ENCODE peak calls at places on chromosomes 11 and 22, in seven cellular contexts. One of them, this sample, is unnamed. For H3K9me3, the result is how much of the 10 kb centered on the place peaks cover.

GRCh38 chr11:27317751-27318150 is 45.3 kb downstream of the CCDC34 start:
- DNase-seq in ovary: no peak
- DNase-seq in BE2C: no peak
- DNase-seq in neuronal stem cell: no peak
- DNase-seq in SJSA1: peak
- DNase-seq in thoracic aorta: no peak
- DNase-seq in colonic mucosa: no peak
- DNase-seq in this sample: peak

GRCh38 chr11:78192223-78192719 is 3.6 kb downstream of the USP35 start:
- DNase-seq in BE2C: no peak
- DNase-seq in SJSA1: no peak
- DNase-seq in colonic mucosa: no peak
- DNase-seq in thoracic aorta: no peak
- DNase-seq in ovary: no peak
- DNase-seq in neuronal stem cell: no peak
- DNase-seq in this sample: peak

GRCh38 chr11:119751281-119752060 is 22.5 kb upstream of the NECTIN1 start:
- DNase-seq in SJSA1: no peak
- DNase-seq in BE2C: no peak
- DNase-seq in ovary: no peak
- DNase-seq in neuronal stem cell: no peak
- DNase-seq in thoracic aorta: no peak
- DNase-seq in colonic mucosa: no peak
- DNase-seq in this sample: no peak

GRCh38 chr11:122977455-122978302 is 4.0 kb downstream of the BSX start:
- DNase-seq in SJSA1: no peak
- DNase-seq in thoracic aorta: no peak
- DNase-seq in BE2C: no peak
- DNase-seq in ovary: no peak
- DNase-seq in colonic mucosa: no peak
- DNase-seq in neuronal stem cell: peak
- DNase-seq in this sample: no peak

GRCh38 chr11:120172054-120172881 is 34.4 kb upstream of the TRIM29 start:
- DNase-seq in colonic mucosa: peak
- DNase-seq in SJSA1: peak
- DNase-seq in BE2C: peak
- DNase-seq in ovary: peak
- DNase-seq in neuronal stem cell: peak
- DNase-seq in thoracic aorta: no peak
- DNase-seq in this sample: peak

GRCh38 chr11:66421492-66422205 is 814 bp downstream of the NPAS4 start:
- DNase-seq in colonic mucosa: peak
- DNase-seq in thoracic aorta: peak
- DNase-seq in ovary: peak
- DNase-seq in BE2C: peak
- DNase-seq in SJSA1: peak
- DNase-seq in neuronal stem cell: peak
- DNase-seq in this sample: peak

GRCh38 chr11:62604460-62605130 is 2.9 kb upstream of the MTA2 start:
- DNase-seq in colonic mucosa: no peak
- DNase-seq in thoracic aorta: no peak
- DNase-seq in ovary: no peak
- DNase-seq in BE2C: no peak
- DNase-seq in SJSA1: no peak
- DNase-seq in neuronal stem cell: peak
- DNase-seq in this sample: peak

GRCh38 chr22:21450320-21450831 is 16.8 kb upstream of the TMEM191C start:
- DNase-seq in SJSA1: peak
- DNase-seq in BE2C: peak
- DNase-seq in thoracic aorta: no peak
- DNase-seq in neuronal stem cell: no peak
- DNase-seq in ovary: peak
- DNase-seq in colonic mucosa: peak
- DNase-seq in this sample: no peak

GRCh38 chr11:64146036-64146943 is 19.6 kb downstream of the MACROD1 start:
- DNase-seq in BE2C: peak
- DNase-seq in colonic mucosa: peak
- DNase-seq in neuronal stem cell: no peak
- DNase-seq in thoracic aorta: no peak
- DNase-seq in SJSA1: peak
- DNase-seq in ovary: no peak
- DNase-seq in this sample: peak

GRCh38 chr11:123690490-123690889 is 36.1 kb upstream of the SCN3B start:
- DNase-seq in neuronal stem cell: no peak
- DNase-seq in BE2C: no peak
- DNase-seq in thoracic aorta: no peak
- DNase-seq in colonic mucosa: no peak
- DNase-seq in SJSA1: no peak
- DNase-seq in ovary: no peak
- DNase-seq in this sample: no peak

GRCh38 chr22:50641696-50642607 is 14.0 kb upstream of the ARSA start:
- DNase-seq in ovary: peak
- DNase-seq in neuronal stem cell: peak
- DNase-seq in SJSA1: no peak
- DNase-seq in BE2C: peak
- DNase-seq in colonic mucosa: no peak
- DNase-seq in thoracic aorta: no peak
- DNase-seq in this sample: no peak

GRCh38 chr11:8665222-8665621 is 17.2 kb downstream of the TRIM66 start:
- DNase-seq in colonic mucosa: no peak
- DNase-seq in ovary: no peak
- DNase-seq in BE2C: no peak
- DNase-seq in neuronal stem cell: no peak
- DNase-seq in SJSA1: no peak
- DNase-seq in thoracic aorta: no peak
- DNase-seq in this sample: no peak

GRCh38 chr22:28810839-28811491 is 10.6 kb upstream of the XBP1 start:
- DNase-seq in thoracic aorta: no peak
- DNase-seq in SJSA1: no peak
- DNase-seq in BE2C: no peak
- DNase-seq in neuronal stem cell: no peak
- DNase-seq in ovary: no peak
- DNase-seq in colonic mucosa: no peak
- DNase-seq in this sample: no peak

GRCh38 chr11:64084146-64084961 is 48.6 kb downstream of the FLRT1 start:
- DNase-seq in BE2C: peak
- DNase-seq in colonic mucosa: no peak
- DNase-seq in thoracic aorta: no peak
- DNase-seq in neuronal stem cell: no peak
- DNase-seq in ovary: no peak
- DNase-seq in SJSA1: no peak
- DNase-seq in this sample: no peak

GRCh38 chr11:47062736-47063135 is 113.9 kb downstream of the ARFGAP2 start:
- DNase-seq in SJSA1: no peak
- DNase-seq in thoracic aorta: no peak
- DNase-seq in colonic mucosa: no peak
- DNase-seq in neuronal stem cell: no peak
- DNase-seq in BE2C: no peak
- DNase-seq in ovary: no peak
- DNase-seq in this sample: no peak

GRCh38 chr11:499201-500076 is 7.6 kb downstream of the RNH1 start:
- DNase-seq in neuronal stem cell: no peak
- DNase-seq in SJSA1: no peak
- DNase-seq in thoracic aorta: no peak
- DNase-seq in colonic mucosa: no peak
- DNase-seq in ovary: no peak
- DNase-seq in BE2C: no peak
- DNase-seq in this sample: no peak

GRCh38 chr11:819943-820649 is 1.4 kb downstream of the PNPLA2 start:
- DNase-seq in BE2C: peak
- DNase-seq in ovary: peak
- DNase-seq in SJSA1: peak
- DNase-seq in thoracic aorta: peak
- DNase-seq in colonic mucosa: peak
- DNase-seq in neuronal stem cell: no peak
- DNase-seq in this sample: peak

GRCh38 chr22:43829904-43830851 is 18.1 kb upstream of the EFCAB6 start:
- DNase-seq in BE2C: peak
- DNase-seq in neuronal stem cell: no peak
- DNase-seq in ovary: no peak
- DNase-seq in SJSA1: no peak
- DNase-seq in thoracic aorta: no peak
- DNase-seq in colonic mucosa: no peak
- DNase-seq in this sample: no peak
- H3K9me3 ChIP-seq in BE2C: under half
- H3K9me3 ChIP-seq in neuronal stem cell: under half
- H3K9me3 ChIP-seq in ovary: under half
- H3K9me3 ChIP-seq in SJSA1: under half
- H3K9me3 ChIP-seq in thoracic aorta: under half
- H3K9me3 ChIP-seq in colonic mucosa: under half
- H3K9me3 ChIP-seq in this sample: under half

DNA sequence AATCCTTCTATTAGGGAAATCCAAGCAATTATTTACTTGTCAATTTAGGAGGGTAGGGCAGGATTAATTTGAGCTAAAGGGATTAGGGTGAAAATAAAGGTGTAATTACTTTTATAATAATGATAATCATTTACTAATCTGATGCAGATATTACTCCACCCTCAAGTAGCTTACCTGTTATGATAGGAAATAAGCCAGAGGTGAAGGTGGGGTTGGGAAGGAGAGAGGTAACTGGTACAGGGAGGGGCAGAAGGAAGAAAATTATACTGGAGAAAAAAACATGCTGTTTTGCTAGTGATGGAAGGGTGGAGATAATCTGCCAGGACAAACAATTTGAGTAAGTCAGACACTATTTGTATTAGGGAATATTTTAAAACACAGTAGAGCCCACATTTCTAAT is 157.7 kb downstream of the BARX2 start:
- DNase-seq in thoracic aorta: no peak
- DNase-seq in BE2C: no peak
- DNase-seq in SJSA1: no peak
- DNase-seq in colonic mucosa: no peak
- DNase-seq in neuronal stem cell: no peak
- DNase-seq in ovary: no peak
- DNase-seq in this sample: no peak
- H3K9me3 ChIP-seq in thoracic aorta: under half
- H3K9me3 ChIP-seq in BE2C: under half
- H3K9me3 ChIP-seq in SJSA1: under half
- H3K9me3 ChIP-seq in colonic mucosa: under half
- H3K9me3 ChIP-seq in neuronal stem cell: under half
- H3K9me3 ChIP-seq in ovary: under half
- H3K9me3 ChIP-seq in this sample: under half

DNA sequence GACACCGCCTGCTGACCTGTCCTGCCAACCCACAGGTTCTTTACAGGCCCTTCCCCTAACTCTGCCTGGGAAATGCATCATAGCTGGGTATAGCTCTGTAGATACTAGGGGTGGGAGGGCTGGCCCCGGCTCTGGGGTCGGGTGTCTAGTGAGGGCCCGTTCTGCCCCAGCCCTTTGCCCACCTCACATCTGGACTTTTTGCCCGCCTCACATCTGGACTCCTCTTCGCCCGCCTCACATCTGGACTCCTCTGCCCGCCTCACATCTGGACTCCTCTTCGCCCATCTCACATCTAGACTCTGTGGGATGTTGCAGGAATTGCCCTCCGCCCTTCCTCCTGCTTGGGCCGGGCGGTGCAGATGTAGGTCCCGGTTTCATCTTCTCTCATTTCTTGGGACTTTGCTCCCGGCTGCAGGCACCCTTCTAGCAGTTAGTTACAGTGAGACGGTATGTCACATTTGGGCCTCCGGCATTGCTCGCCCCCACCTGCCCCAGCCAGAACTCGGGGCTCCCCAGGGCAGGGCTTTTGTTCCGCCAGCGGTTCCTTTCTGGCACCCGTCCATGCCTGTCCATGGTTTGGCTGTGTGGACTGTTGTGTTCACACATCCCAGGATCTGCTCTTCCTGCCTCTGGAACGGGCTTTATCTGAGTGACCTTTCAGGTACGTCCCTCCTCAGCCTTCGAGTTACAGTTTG is 1153.7 kb downstream of the BRD1 start:
- DNase-seq in thoracic aorta: no peak
- DNase-seq in BE2C: no peak
- DNase-seq in ovary: no peak
- DNase-seq in colonic mucosa: no peak
- DNase-seq in SJSA1: no peak
- DNase-seq in neuronal stem cell: no peak
- DNase-seq in this sample: no peak
- H3K9me3 ChIP-seq in thoracic aorta: under half
- H3K9me3 ChIP-seq in BE2C: under half
- H3K9me3 ChIP-seq in ovary: under half
- H3K9me3 ChIP-seq in colonic mucosa: under half
- H3K9me3 ChIP-seq in SJSA1: under half
- H3K9me3 ChIP-seq in neuronal stem cell: under half
- H3K9me3 ChIP-seq in this sample: under half

DNA sequence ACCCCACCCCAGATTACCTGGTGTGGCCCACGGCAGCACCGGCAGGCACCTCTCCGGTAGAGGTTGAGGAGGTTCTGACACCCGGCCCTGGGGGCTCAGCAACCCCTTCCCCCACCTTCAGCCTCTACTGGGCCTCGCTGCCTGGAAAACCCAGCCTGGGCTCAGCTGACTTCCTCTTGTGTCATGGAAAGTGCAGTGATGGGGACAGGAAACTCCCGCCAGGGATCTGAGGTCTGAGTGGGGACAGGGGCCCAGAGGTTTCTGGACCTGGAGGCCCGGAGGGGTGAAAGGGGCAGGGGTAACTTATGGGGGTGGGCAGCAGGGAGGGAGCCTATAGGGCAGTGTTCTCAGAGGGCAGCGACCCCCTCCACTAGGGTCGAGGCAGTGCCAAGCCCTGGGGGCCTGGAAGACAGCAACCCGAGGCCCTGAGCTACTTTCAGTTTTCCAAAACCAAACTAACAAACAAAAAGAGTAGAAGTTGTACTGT is 10.0 kb upstream of the CD5 start:
- DNase-seq in SJSA1: no peak
- DNase-seq in neuronal stem cell: no peak
- DNase-seq in BE2C: no peak
- DNase-seq in thoracic aorta: no peak
- DNase-seq in ovary: no peak
- DNase-seq in colonic mucosa: no peak
- DNase-seq in this sample: no peak
- H3K9me3 ChIP-seq in SJSA1: under half
- H3K9me3 ChIP-seq in neuronal stem cell: under half
- H3K9me3 ChIP-seq in BE2C: under half
- H3K9me3 ChIP-seq in thoracic aorta: under half
- H3K9me3 ChIP-seq in ovary: under half
- H3K9me3 ChIP-seq in colonic mucosa: under half
- H3K9me3 ChIP-seq in this sample: under half

GRCh38 chr22:47547239-47547661 is 784.8 kb downstream of the TBC1D22A start:
- DNase-seq in BE2C: no peak
- DNase-seq in thoracic aorta: no peak
- DNase-seq in ovary: no peak
- DNase-seq in neuronal stem cell: no peak
- DNase-seq in SJSA1: no peak
- DNase-seq in colonic mucosa: no peak
- DNase-seq in this sample: no peak

GRCh38 chr22:47550524-47551437 is 788.3 kb downstream of the TBC1D22A start:
- DNase-seq in SJSA1: peak
- DNase-seq in thoracic aorta: no peak
- DNase-seq in BE2C: no peak
- DNase-seq in ovary: no peak
- DNase-seq in colonic mucosa: no peak
- DNase-seq in neuronal stem cell: no peak
- DNase-seq in this sample: no peak

GRCh38 chr22:47549741-47550340 is 787.4 kb downstream of the TBC1D22A start:
- DNase-seq in ovary: no peak
- DNase-seq in SJSA1: peak
- DNase-seq in BE2C: no peak
- DNase-seq in neuronal stem cell: no peak
- DNase-seq in thoracic aorta: no peak
- DNase-seq in colonic mucosa: no peak
- DNase-seq in this sample: no peak

GRCh38 chr22:47547881-47548630 is 785.6 kb downstream of the TBC1D22A start:
- DNase-seq in thoracic aorta: no peak
- DNase-seq in colonic mucosa: no peak
- DNase-seq in ovary: no peak
- DNase-seq in neuronal stem cell: no peak
- DNase-seq in BE2C: no peak
- DNase-seq in SJSA1: peak
- DNase-seq in this sample: no peak

GRCh38 chr22:47548953-47549740 is 786.7 kb downstream of the TBC1D22A start:
- DNase-seq in colonic mucosa: no peak
- DNase-seq in thoracic aorta: no peak
- DNase-seq in neuronal stem cell: no peak
- DNase-seq in BE2C: no peak
- DNase-seq in ovary: no peak
- DNase-seq in SJSA1: peak
- DNase-seq in this sample: no peak
- H3K9me3 ChIP-seq in colonic mucosa: under half
- H3K9me3 ChIP-seq in thoracic aorta: under half
- H3K9me3 ChIP-seq in neuronal stem cell: under half
- H3K9me3 ChIP-seq in BE2C: under half
- H3K9me3 ChIP-seq in ovary: under half
- H3K9me3 ChIP-seq in SJSA1: under half
- H3K9me3 ChIP-seq in this sample: under half

This sample was measured in WERI-Rb-1.